ENCODE peak calls at places on chromosome 6, in eight cellular contexts. H is activated CD4-positive, alpha-beta T cell treated with anti-CD3 and anti-CD28 coated beads, Interleukin-2, amount 50 U/mL, for 1 hour; J is CD4-positive, alpha-beta T cell; R is cardiac septum; O is CD4-positive, alpha-beta memory T cell; Q is fibroblast of lung; L is H9; E is NCI-H774. B is an unnamed sample.

GRCh38 chr6:137307163-137307851 is 88.1 kb upstream of the IFNGR1 start:
- DNase-seq in J (no peak), E (no peak), R (no peak), Q (no peak), O (no peak), H (no peak), L (no peak), B (no peak)

GRCh38 chr6:33925210-33925609 is 121.4 kb upstream of the MLN start:
- DNase-seq in J (no peak), H (no peak), E (no peak), R (no peak), Q (no peak), L (no peak), O (peak), B (no peak)

GRCh38 chr6:80547827-80548226 is 441.4 kb downstream of the BCKDHB start:
- DNase-seq in H (no peak), R (no peak), Q (peak), J (no peak), L (no peak), O (no peak), E (no peak), B (no peak)

GRCh38 chr6:46130665-46131064 is 876 bp downstream of the ENPP4 start:
- DNase-seq in E (no peak), R (no peak), L (no peak), J (no peak), H (no peak), Q (no peak), O (peak), B (no peak)

GRCh38 chr6:161418458-161418945 is 144.6 kb upstream of the AGPAT4 start:
- DNase-seq in H (no peak), Q (peak), E (peak), O (no peak), L (no peak), J (no peak), R (no peak), B (peak)

GRCh38 chr6:148518371-148519156 is 175.9 kb downstream of the SASH1 start:
- DNase-seq in O (no peak), H (no peak), J (no peak), E (no peak), L (no peak), R (no peak), Q (no peak), B (no peak)

GRCh38 chr6:52491203-52492069 is 71.3 kb downstream of the EFHC1 start:
- DNase-seq in J (no peak), E (no peak), O (no peak), R (no peak), Q (peak), H (no peak), L (no peak), B (no peak)

GRCh38 chr6:8688823-8689222 is 253.5 kb upstream of the SLC35B3 start:
- DNase-seq in E (no peak), L (no peak), H (no peak), O (no peak), Q (no peak), R (no peak), J (no peak), B (no peak)

GRCh38 chr6:18488004-18488403 is 100.9 kb downstream of the RNF144B start:
- DNase-seq in J (no peak), O (no peak), E (no peak), L (no peak), H (no peak), R (no peak), Q (peak), B (no peak)

GRCh38 chr6:113047932-113048331 is 700.8 kb downstream of the RFPL4B start:
- DNase-seq in H (no peak), Q (peak), L (no peak), R (no peak), O (no peak), E (no peak), J (no peak), B (no peak)

GRCh38 chr6:99114769-99115406 is 167.1 kb upstream of the FBXL4 start:
- DNase-seq in R (no peak), Q (no peak), J (no peak), L (no peak), O (no peak), H (no peak), E (no peak), B (no peak)

GRCh38 chr6:32153835-32154513 is at the start of gene PPT2:
- DNase-seq in Q (peak), H (peak), L (peak), R (peak), J (peak), E (peak), O (peak), B (peak)

GRCh38 chr6:21441386-21441785 is 152.2 kb upstream of the SOX4 start:
- DNase-seq in E (no peak), R (no peak), L (no peak), H (no peak), Q (peak), J (no peak), O (no peak), B (peak)

GRCh38 chr6:138038148-138038870 is 68.9 kb downstream of the PERP start:
- DNase-seq in L (no peak), J (no peak), E (peak), H (no peak), R (no peak), Q (no peak), O (no peak), B (no peak)

GRCh38 chr6:106451419-106451818 is 90.9 kb downstream of the CRYBG1 start:
- DNase-seq in O (no peak), R (no peak), L (no peak), H (no peak), E (no peak), J (no peak), Q (peak), B (no peak)

GRCh38 chr6:108714012-108714773 is 134.0 kb upstream of the ARMC2 start:
- DNase-seq in H (no peak), Q (peak), R (no peak), O (no peak), J (no peak), E (no peak), L (no peak), B (peak)

GRCh38 chr6:131430531-131430930 is 142.5 kb upstream of the ARG1 start:
- DNase-seq in H (no peak), L (no peak), E (no peak), R (no peak), Q (no peak), J (no peak), O (no peak), B (no peak)

GRCh38 chr6:56259163-56259562 is 11.8 kb upstream of the COL21A1 start:
- DNase-seq in R (no peak), J (no peak), L (no peak), E (no peak), O (no peak), Q (peak), H (no peak), B (no peak)

GRCh38 chr6:142943746-142944125 is 1.2 kb downstream of the HIVEP2 start:
- DNase-seq in O (peak), Q (peak), J (peak), L (no peak), H (peak), E (no peak), R (no peak), B (peak)

GRCh38 chr6:28683945-28684538 is 158.4 kb downstream of the GPX5 start:
- DNase-seq in E (peak), R (no peak), L (peak), O (no peak), H (no peak), J (no peak), Q (peak), B (peak)

GRCh38 chr6:71551798-71552197 is 263.2 kb downstream of the OGFRL1 start:
- DNase-seq in J (no peak), Q (no peak), E (no peak), H (no peak), R (no peak), L (no peak), O (no peak), B (no peak)

GRCh38 chr6:161429921-161430490 is 156.1 kb upstream of the AGPAT4 start:
- DNase-seq in Q (no peak), E (no peak), O (no peak), R (no peak), J (no peak), L (no peak), H (no peak), B (no peak)

GRCh38 chr6:88629838-88630462 is 333.5 kb downstream of the RNGTT start:
- DNase-seq in Q (peak), L (peak), O (no peak), J (no peak), H (no peak), R (no peak), E (no peak), B (peak)

GRCh38 chr6:110688661-110689268 is 126.5 kb downstream of the CDK19 start:
- DNase-seq in L (no peak), Q (no peak), H (no peak), E (no peak), J (no peak), O (no peak), R (no peak), B (no peak)

GRCh38 chr6:453152-453551 is 61.6 kb downstream of the IRF4 start:
- DNase-seq in H (no peak), J (no peak), L (peak), E (no peak), O (no peak), R (peak), Q (no peak), B (no peak)

GRCh38 chr6:130313206-130313605 is 52.6 kb upstream of the TMEM200A start:
- DNase-seq in E (no peak), R (no peak), L (no peak), O (no peak), Q (no peak), H (no peak), J (no peak), B (no peak)

GRCh38 chr6:112222111-112222726 is 32.1 kb downstream of the LAMA4 start:
- DNase-seq in J (no peak), H (no peak), L (no peak), R (no peak), E (no peak), Q (peak), O (no peak), B (no peak)

GRCh38 chr6:31271641-31272357 is at the start of gene HLA-C:
- DNase-seq in H (peak), Q (peak), L (peak), O (peak), E (peak), R (peak), J (peak), B (peak)

GRCh38 chr6:79833264-79833663 is 114.1 kb downstream of the ELOVL4 start:
- DNase-seq in L (no peak), Q (no peak), J (no peak), E (no peak), R (no peak), H (no peak), O (no peak), B (no peak)

GRCh38 chr6:168072266-168072665 is 6.7 kb downstream of the FRMD1 start:
- DNase-seq in Q (no peak), O (no peak), E (no peak), J (no peak), L (no peak), H (no peak), R (no peak), B (no peak)

GRCh38 chr6:158835616-158836221 is 16.6 kb upstream of the EZR start:
- DNase-seq in R (peak), J (no peak), L (peak), O (no peak), E (no peak), Q (no peak), H (no peak), B (no peak)

GRCh38 chr6:157235600-157236039 is 87.7 kb downstream of the TMEM242 start:
- DNase-seq in Q (peak), H (peak), L (peak), O (peak), R (peak), E (no peak), J (peak), B (no peak)

GRCh38 chr6:100506651-100507050 is 41.9 kb upstream of the SIM1 start:
- DNase-seq in H (no peak), O (no peak), J (no peak), Q (peak), L (no peak), R (no peak), E (no peak), B (no peak)

GRCh38 chr6:130962951-130963350 is 100.1 kb downstream of the EPB41L2 start:
- DNase-seq in L (no peak), J (no peak), O (no peak), R (no peak), Q (no peak), E (no peak), H (no peak), B (no peak)